ENCODE peak calls at places on chromosomes 13 and 19, in eight cellular contexts. V is mesenteric fat pad; Z is endothelial cell; E is GDM1; C is astrocyte of the cerebellum; F is thoracic aorta; I is stimulated activated CD4-positive, alpha-beta T cell treated with anti-CD3 and anti-CD28 coated beads, TNF-alpha, amount 100 ng/mL, for 1 hour; D is left cardiac atrium. X is an unnamed sample.

GRCh38 chr19:2983351-2984195 is 6.2 kb downstream of the TLE6 start:
- DNase-seq in E (no peak), F (no peak), D (peak), C (peak), V (peak), Z (peak), I (no peak), X (no peak)

GRCh38 chr19:5048727-5049553 is 80.0 kb downstream of the KDM4B start:
- DNase-seq in E (no peak), C (peak), I (no peak), V (no peak), Z (no peak), F (peak), D (peak), X (no peak)

GRCh38 chr19:18306209-18306902 is 16.5 kb downstream of the LSM4 start:
- DNase-seq in F (no peak), D (no peak), Z (no peak), I (no peak), C (no peak), E (no peak), V (no peak), X (no peak)

GRCh38 chr19:5618591-5618990 is 4.0 kb downstream of the SAFB2 start:
- DNase-seq in C (no peak), D (no peak), I (no peak), F (no peak), Z (no peak), V (peak), E (no peak), X (no peak)

GRCh38 chr19:1848399-1849131 is at the start of gene REXO1:
- DNase-seq in V (peak), D (peak), F (peak), E (peak), I (peak), C (peak), Z (peak), X (no peak)

GRCh38 chr13:90713436-90714133 is 633.9 kb upstream of the MIR17HG start:
- DNase-seq in Z (no peak), I (no peak), E (no peak), D (no peak), C (no peak), V (no peak), F (no peak), X (no peak)

GRCh38 chr19:41700381-41701195 is 7.8 kb upstream of the CEACAM5 start:
- DNase-seq in V (peak), Z (no peak), D (no peak), I (no peak), E (no peak), C (no peak), F (no peak), X (peak)

GRCh38 chr19:2034729-2035589 is 16.1 kb downstream of the MKNK2 start:
- DNase-seq in C (no peak), Z (peak), D (peak), F (no peak), I (no peak), V (no peak), E (no peak), X (no peak)

GRCh38 chr13:48625396-48626076 is 28.2 kb upstream of the CYSLTR2 start:
- DNase-seq in Z (no peak), I (no peak), F (no peak), V (no peak), D (no peak), C (no peak), E (no peak), X (no peak)

X was measured in vagina.